ENCODE peak calls at places on chromosomes 2 and 18, in nine cellular contexts. F is lower lobe of right lung, G is H1, P is adrenal gland, U is GM12878, Y is hepatocyte, W is PC-9, B is colonic mucosa, A is upper lobe of right lung. X is an unnamed sample. For H3K4me1, the result is how much of the 10 kb centered on the place peaks cover.

GRCh38 chr18:39701071-39701783 is 2135.6 kb upstream of the CELF4 start:
- DNase-seq in F (no peak), G (no peak), P (no peak), U (no peak), Y (no peak), W (no peak), B (no peak), A (no peak), X (no peak)

GRCh38 chr2:47645246-47645645 is 137.7 kb upstream of the MSH6 start:
- DNase-seq in F (no peak), G (no peak), P (no peak), U (no peak), Y (no peak), W (no peak), B (no peak), A (peak), X (no peak)

GRCh38 chr2:186486651-186487647 is 889 bp downstream of the ZC3H15 start:
- DNase-seq in F (no peak), G (no peak), P (no peak), U (no peak), Y (no peak), W (no peak), B (no peak), A (no peak), X (no peak)

GRCh38 chr2:82198809-82199492 is 1894.4 kb upstream of the LRRTM1 start:
- DNase-seq in F (no peak), G (no peak), P (no peak), U (no peak), Y (no peak), W (no peak), B (no peak), A (no peak), X (no peak)

GRCh38 chr2:33307659-33308311 is 168.7 kb upstream of the RASGRP3 start:
- DNase-seq in F (no peak), G (no peak), P (no peak), U (no peak), Y (no peak), W (no peak), B (no peak), A (no peak), X (no peak)

GRCh38 chr2:68292108-68292710 is 27.5 kb downstream of the CNRIP1 start:
- DNase-seq in F (no peak), G (no peak), P (no peak), U (no peak), Y (peak), W (peak), B (no peak), A (no peak), X (no peak)

GRCh38 chr2:118169359-118170005 is 81.2 kb downstream of the INSIG2 start:
- DNase-seq in F (peak), G (no peak), P (peak), U (no peak), Y (no peak), W (peak), B (no peak), A (no peak), X (no peak)

GRCh38 chr18:7601249-7601620 is 34.1 kb downstream of the PTPRM start:
- DNase-seq in F (no peak), G (no peak), P (no peak), U (no peak), Y (no peak), W (no peak), B (no peak), A (no peak), X (no peak)

GRCh38 chr18:39453882-39454281 is 1888.3 kb upstream of the CELF4 start:
- DNase-seq in F (no peak), G (no peak), P (peak), U (no peak), Y (peak), W (peak), B (no peak), A (no peak), X (no peak)

GRCh38 chr2:104733544-104733943 is 120.4 kb upstream of the POU3F3 start:
- DNase-seq in F (no peak), G (peak), P (no peak), U (no peak), Y (peak), W (peak), B (peak), A (no peak), X (no peak)

GRCh38 chr2:8546319-8547283 is 135.3 kb upstream of the ID2 start:
- DNase-seq in F (peak), G (no peak), P (no peak), U (no peak), Y (no peak), W (no peak), B (peak), A (peak), X (peak)

GRCh38 chr2:136022747-136023146 is 37.3 kb upstream of the DARS1 start:
- DNase-seq in F (no peak), G (no peak), P (no peak), U (no peak), Y (no peak), W (no peak), B (no peak), A (no peak), X (no peak)

GRCh38 chr2:96800762-96801463 is 15.2 kb upstream of the CNNM3 start:
- DNase-seq in F (peak), G (peak), P (peak), U (no peak), Y (peak), W (peak), B (peak), A (peak), X (no peak)

GRCh38 chr2:30722936-30723725 is 84.1 kb downstream of the CAPN13 start:
- DNase-seq in F (no peak), G (no peak), P (peak), U (no peak), Y (no peak), W (no peak), B (peak), A (peak), X (no peak)

GRCh38 chr2:230890696-230891095 is 26.0 kb downstream of the ITM2C start:
- DNase-seq in F (peak), G (no peak), P (no peak), U (no peak), Y (no peak), W (no peak), B (no peak), A (peak), X (no peak)
- H3K27ac ChIP-seq in F (no peak), G (no peak), P (no peak), U (no peak), Y (no peak), W (no peak), B (no peak), A (no peak), X (no peak)

DNA sequence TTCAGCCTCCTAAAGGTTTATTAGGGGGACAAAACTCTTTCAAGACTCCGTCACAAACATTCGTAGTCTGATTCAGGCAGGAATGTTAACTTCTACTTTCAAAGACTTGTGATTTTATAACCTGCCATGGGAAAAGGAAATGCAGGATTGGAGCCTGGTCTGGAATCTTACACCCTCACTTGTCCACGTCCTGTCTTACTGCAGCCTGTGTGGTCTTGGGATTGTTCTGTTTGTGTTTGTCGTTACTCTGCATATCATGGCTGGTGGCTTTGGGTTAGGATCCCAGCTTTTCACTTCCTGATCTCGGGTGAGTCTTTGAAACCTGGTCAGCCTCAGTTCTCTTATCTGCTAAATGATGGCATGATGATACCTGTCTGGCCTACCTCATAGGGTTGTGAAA is 34.5 kb downstream of the SH3BP4 start:
- DNase-seq in F (no peak), G (no peak), P (no peak), U (no peak), Y (no peak), W (no peak), B (no peak), A (no peak), X (no peak)
- H3K4me1 ChIP-seq in F (half or more), G (under half), P (under half), U (under half), Y (under half), W (half or more), B (under half), A (under half), X (half or more)

DNA sequence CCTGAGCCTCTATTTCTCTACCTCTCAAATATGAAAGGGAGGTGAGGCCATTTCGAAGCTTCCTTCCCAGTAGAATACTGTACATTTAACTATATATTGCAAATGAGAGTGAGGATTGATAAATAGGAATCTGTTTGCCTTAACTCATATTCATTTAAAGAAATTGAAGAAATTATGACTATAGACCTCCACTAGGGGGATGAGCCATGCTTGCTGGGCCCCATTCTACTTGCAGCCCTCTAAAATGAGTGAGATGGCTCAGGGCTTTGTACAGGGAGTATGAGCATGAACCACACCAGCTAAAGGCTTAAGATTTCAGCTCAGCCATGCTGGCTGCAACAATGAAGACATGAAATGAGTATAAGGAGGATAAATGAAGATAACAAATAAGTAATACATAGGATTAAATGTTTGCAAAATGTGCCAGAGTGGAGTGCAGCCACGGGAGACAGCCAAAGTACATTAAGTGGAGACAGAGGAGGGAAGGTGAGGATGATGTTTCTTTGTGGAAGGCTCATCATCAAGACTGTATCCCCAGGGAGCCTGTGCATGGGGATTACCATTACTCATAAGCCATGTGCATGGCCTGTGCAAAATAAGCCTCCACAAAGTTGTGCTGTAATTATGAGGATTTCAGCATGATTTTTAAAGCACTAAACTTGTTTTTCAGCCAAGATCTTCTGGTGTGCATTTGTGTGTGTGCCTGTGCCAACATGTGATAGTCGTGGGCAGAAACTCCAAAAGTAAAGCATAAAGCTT is 300.8 kb downstream of the CNTNAP5 start:
- DNase-seq in F (no peak), G (no peak), P (no peak), U (no peak), Y (peak), W (no peak), B (no peak), A (no peak), X (no peak)
- TF ChIP-seq CTCF in F (no peak), G (no peak), P (no peak), U (no peak), Y (peak), W (peak), B (no peak), A (no peak), X (peak)

GRCh38 chr2:163687213-163687612 is 48.6 kb downstream of the FIGN start:
- DNase-seq in F (no peak), G (no peak), P (no peak), U (no peak), Y (no peak), W (no peak), B (no peak), A (no peak), X (no peak)

GRCh38 chr2:163693484-163693883 is 42.3 kb downstream of the FIGN start:
- DNase-seq in F (no peak), G (no peak), P (no peak), U (no peak), Y (no peak), W (no peak), B (no peak), A (no peak), X (no peak)

GRCh38 chr2:163692611-163693482 is 43.0 kb downstream of the FIGN start:
- DNase-seq in F (no peak), G (no peak), P (no peak), U (no peak), Y (no peak), W (no peak), B (no peak), A (no peak), X (no peak)

GRCh38 chr2:163692081-163692480 is 43.7 kb downstream of the FIGN start:
- DNase-seq in F (no peak), G (no peak), P (no peak), U (no peak), Y (no peak), W (no peak), B (no peak), A (no peak), X (no peak)

DNA sequence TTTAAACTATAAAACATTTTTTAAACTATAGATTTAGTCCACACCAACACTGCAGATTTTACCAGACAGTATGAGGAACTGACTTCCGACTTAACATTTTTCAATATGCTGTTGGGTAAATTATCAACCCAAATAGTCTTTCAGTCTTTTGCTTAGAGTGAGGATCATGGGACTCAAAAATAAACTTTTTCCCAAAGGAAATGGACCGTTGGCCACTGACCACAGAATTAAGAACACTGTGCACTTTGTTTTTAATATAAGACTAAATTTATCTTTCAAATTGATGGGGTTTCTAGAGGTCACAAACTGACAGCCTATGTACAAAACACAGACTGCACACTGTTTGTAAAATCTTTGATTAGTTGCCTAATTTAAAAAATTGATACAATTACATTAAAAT is 44.9 kb downstream of the FIGN start:
- DNase-seq in F (no peak), G (no peak), P (no peak), U (no peak), Y (no peak), W (no peak), B (no peak), A (no peak), X (no peak)
- H3K27ac ChIP-seq in F (no peak), G (no peak), P (no peak), U (no peak), Y (no peak), W (no peak), B (no peak), A (peak), X (no peak)

GRCh38 chr2:1727796-1728474 is 16.4 kb downstream of the PXDN start:
- DNase-seq in F (no peak), G (no peak), P (peak), U (no peak), Y (no peak), W (no peak), B (peak), A (no peak), X (peak)

GRCh38 chr2:1729264-1729663 is 15.1 kb downstream of the PXDN start:
- DNase-seq in F (no peak), G (no peak), P (peak), U (no peak), Y (no peak), W (no peak), B (peak), A (no peak), X (no peak)

GRCh38 chr2:1728821-1729220 is 15.5 kb downstream of the PXDN start:
- DNase-seq in F (peak), G (no peak), P (peak), U (no peak), Y (peak), W (no peak), B (peak), A (peak), X (no peak)

GRCh38 chr2:1726558-1726957 is 17.8 kb downstream of the PXDN start:
- DNase-seq in F (no peak), G (no peak), P (no peak), U (no peak), Y (no peak), W (no peak), B (no peak), A (no peak), X (no peak)

GRCh38 chr2:1727101-1727771 is 17.1 kb downstream of the PXDN start:
- DNase-seq in F (no peak), G (no peak), P (peak), U (no peak), Y (no peak), W (no peak), B (peak), A (no peak), X (no peak)
- H3K4me1 ChIP-seq in F (under half), G (under half), P (under half), U (under half), Y (under half), W (half or more), B (under half), A (under half), X (under half)

DNA sequence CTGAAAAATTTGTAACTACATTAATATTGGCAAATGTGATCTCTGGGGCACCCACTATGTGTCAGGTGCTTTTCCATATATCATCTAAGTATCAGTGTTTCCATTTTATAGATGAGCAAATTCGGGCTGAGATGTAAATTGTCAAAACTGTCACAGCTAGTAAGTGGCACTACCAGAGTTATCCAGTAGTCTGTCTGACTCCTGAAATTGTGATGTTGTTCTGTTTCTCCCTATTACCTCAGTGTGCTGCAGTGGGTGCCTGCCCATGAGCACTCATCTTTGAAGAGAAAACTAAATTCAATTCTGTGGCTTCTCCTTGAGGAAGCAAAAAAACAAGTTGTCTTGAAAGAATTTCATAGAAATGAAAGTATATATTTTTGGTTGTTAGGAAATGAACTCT is 467.4 kb upstream of the FANCL start:
- DNase-seq in F (no peak), G (no peak), P (no peak), U (no peak), Y (no peak), W (no peak), B (no peak), A (no peak), X (no peak)
- TF ChIP-seq CTCF in F (no peak), G (no peak), P (no peak), U (no peak), Y (no peak), W (no peak), B (no peak), A (no peak), X (no peak)

DNA sequence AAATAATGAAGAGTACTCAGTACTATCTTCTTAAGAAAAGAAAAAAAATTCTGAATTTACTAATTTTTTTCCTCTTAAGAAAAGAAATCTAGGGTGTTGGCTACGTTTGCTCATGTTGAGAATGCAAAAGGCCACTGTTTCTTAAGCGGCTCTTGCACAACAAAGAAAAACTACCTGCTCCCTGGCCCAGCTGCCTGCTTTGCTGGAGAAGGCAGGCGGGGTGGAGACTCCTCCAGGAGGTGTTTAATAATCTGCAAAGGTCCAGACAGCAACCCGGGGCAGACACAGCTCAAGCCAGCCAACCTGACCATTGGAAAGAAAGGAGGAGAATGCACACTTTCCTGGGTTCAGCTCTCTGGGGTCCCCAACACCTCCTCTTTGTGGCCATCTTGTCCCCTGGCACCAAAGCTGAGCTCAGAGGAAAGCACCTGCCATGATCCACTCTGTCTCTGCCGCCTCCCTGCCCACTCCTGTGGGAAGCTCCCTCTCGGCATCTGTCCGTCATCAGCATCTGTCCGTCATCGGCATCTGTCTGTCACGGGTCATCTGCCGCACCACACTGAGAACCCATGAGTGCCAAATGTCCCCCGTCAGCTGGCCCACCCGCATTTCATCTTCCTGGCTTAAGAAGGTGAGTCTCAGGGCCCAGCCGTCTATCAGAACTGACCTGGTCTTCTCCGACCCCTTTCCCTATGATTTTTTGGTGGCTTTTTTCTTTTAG is 11.9 kb downstream of the ZNF516 start:
- DNase-seq in F (no peak), G (no peak), P (no peak), U (no peak), Y (peak), W (no peak), B (no peak), A (no peak), X (no peak)
- H3K27ac ChIP-seq in F (no peak), G (no peak), P (no peak), U (no peak), Y (peak), W (no peak), B (no peak), A (no peak), X (no peak)